ENCODE peak calls at places on chromosomes 3 and 15, in four cellular contexts. One of them, this sample, is unnamed.
A peak's percentile ranks its signal among the peaks of the same experiment; 100 is the strongest.

GRCh38 chr3:37779289-37780152 is 82.2 kb upstream of the CTDSPL start:
- DNase-seq in IMR-90: peak; percentile 82
- DNase-seq in H1: peak; percentile 10
- DNase-seq in mesenchymal stem cell: peak; percentile 81
- DNase-seq in this sample: peak; percentile 67

GRCh38 chr3:18830087-18830486 is 318.2 kb upstream of the KCNH8 start:
- DNase-seq in H1: no peak
- DNase-seq in mesenchymal stem cell: no peak
- DNase-seq in IMR-90: no peak
- DNase-seq in this sample: no peak

GRCh38 chr3:182978387-182978786 is 2.0 kb downstream of the DCUN1D1 start:
- DNase-seq in IMR-90: no peak
- DNase-seq in mesenchymal stem cell: no peak
- DNase-seq in H1: no peak
- DNase-seq in this sample: no peak

GRCh38 chr15:34682673-34683072 is 72.1 kb downstream of the GJD2 start:
- DNase-seq in H1: no peak
- DNase-seq in mesenchymal stem cell: no peak
- DNase-seq in IMR-90: peak; percentile 76
- DNase-seq in this sample: no peak

GRCh38 chr3:135805752-135806151 is 159.8 kb upstream of the PPP2R3A start:
- DNase-seq in mesenchymal stem cell: no peak
- DNase-seq in H1: no peak
- DNase-seq in IMR-90: no peak
- DNase-seq in this sample: no peak

GRCh38 chr3:41690766-41691563 is 270.9 kb downstream of the ULK4 start:
- DNase-seq in mesenchymal stem cell: no peak
- DNase-seq in H1: no peak
- DNase-seq in IMR-90: no peak
- DNase-seq in this sample: no peak

GRCh38 chr15:41895491-41895890 is 1.6 kb upstream of the SPTBN5 start:
- DNase-seq in H1: no peak
- DNase-seq in mesenchymal stem cell: no peak
- DNase-seq in IMR-90: no peak
- DNase-seq in this sample: no peak

GRCh38 chr15:91922701-91923279 is 69.3 kb downstream of the SLCO3A1 start:
- DNase-seq in mesenchymal stem cell: no peak
- DNase-seq in IMR-90: no peak
- DNase-seq in H1: no peak
- DNase-seq in this sample: no peak

GRCh38 chr3:61141697-61142096 is 109.6 kb downstream of the FHIT start:
- DNase-seq in H1: peak; percentile 43
- DNase-seq in IMR-90: no peak
- DNase-seq in mesenchymal stem cell: no peak
- DNase-seq in this sample: peak; percentile 1

GRCh38 chr15:48336940-48337339 is 5.7 kb downstream of the DUT start:
- DNase-seq in mesenchymal stem cell: peak; percentile 13
- DNase-seq in IMR-90: peak; percentile 11
- DNase-seq in H1: no peak
- DNase-seq in this sample: peak; percentile 30

GRCh38 chr3:190323241-190323617 is 983 bp upstream of the CLDN1 start:
- DNase-seq in IMR-90: no peak
- DNase-seq in H1: no peak
- DNase-seq in mesenchymal stem cell: no peak
- DNase-seq in this sample: no peak

GRCh38 chr15:91821458-91821857 is 32.0 kb upstream of the SLCO3A1 start:
- DNase-seq in IMR-90: no peak
- DNase-seq in H1: no peak
- DNase-seq in mesenchymal stem cell: no peak
- DNase-seq in this sample: no peak

GRCh38 chr15:76866008-76866407 is 39.1 kb downstream of the SCAPER start:
- DNase-seq in mesenchymal stem cell: peak; percentile 69
- DNase-seq in H1: no peak
- DNase-seq in IMR-90: peak; percentile 33
- DNase-seq in this sample: no peak

GRCh38 chr3:42505849-42506410 is 3.5 kb downstream of the VIPR1 start:
- DNase-seq in H1: no peak
- DNase-seq in mesenchymal stem cell: no peak
- DNase-seq in IMR-90: no peak
- DNase-seq in this sample: no peak

GRCh38 chr3:194300392-194300758 is 50.8 kb downstream of the CPN2 start:
- DNase-seq in IMR-90: peak; percentile 39
- DNase-seq in H1: peak; percentile 64
- DNase-seq in mesenchymal stem cell: peak; percentile 61
- DNase-seq in this sample: no peak
- H3K4ac ChIP-seq in IMR-90: no peak overlapping the region
- H3K4ac ChIP-seq in H1: no peak overlapping the region
- H3K4ac ChIP-seq in mesenchymal stem cell: no peak overlapping the region
- H3K4ac ChIP-seq in this sample: no peak overlapping the region

GRCh38 chr15:33138000-33138399 is 56.5 kb downstream of the FMN1 start:
- DNase-seq in H1: no peak
- DNase-seq in mesenchymal stem cell: peak; percentile 29
- DNase-seq in IMR-90: peak; percentile 63
- DNase-seq in this sample: no peak
- H3K36me3 ChIP-seq in H1: no peaks in the 10 kb centered on the region
- H3K36me3 ChIP-seq in mesenchymal stem cell: no peaks in the 10 kb centered on the region
- H3K36me3 ChIP-seq in IMR-90: no peaks in the 10 kb centered on the region
- H3K36me3 ChIP-seq in this sample: no peaks in the 10 kb centered on the region

DNA sequence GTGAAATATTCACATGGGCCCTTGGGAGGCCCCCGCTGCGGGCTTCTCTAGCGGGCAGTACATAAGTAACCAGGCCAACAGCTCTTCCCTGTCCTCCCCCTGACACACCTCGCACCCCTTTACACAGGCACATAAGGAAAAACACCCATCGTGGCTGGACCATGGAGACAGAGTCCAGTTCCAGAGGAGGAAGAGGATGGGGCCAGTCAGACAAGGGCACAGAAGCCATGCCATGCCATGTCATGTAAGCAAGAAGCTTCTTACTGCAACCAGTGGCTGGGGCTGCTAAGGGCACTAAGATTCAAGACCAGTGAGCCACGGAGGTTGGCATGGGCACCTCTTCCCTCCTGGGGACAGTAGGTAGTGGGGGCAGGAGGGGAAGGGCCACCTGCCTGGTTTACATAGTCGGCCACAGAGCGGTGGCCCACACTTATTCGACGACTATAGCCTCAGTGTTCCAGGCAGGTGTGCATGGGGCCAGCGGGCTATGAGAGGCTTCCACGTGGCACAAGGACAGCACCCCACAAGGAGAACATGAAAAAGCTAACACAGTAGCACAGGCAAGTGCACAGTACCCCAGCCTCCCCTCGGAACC is 5.7 kb upstream of the CYP11A1 start:
- DNase-seq in IMR-90: no peak
- DNase-seq in H1: no peak
- DNase-seq in mesenchymal stem cell: no peak
- DNase-seq in this sample: no peak
- H4K91ac ChIP-seq in IMR-90: no peak overlapping the region
- H4K91ac ChIP-seq in H1: peak overlapping the region; percentile 75
- H4K91ac ChIP-seq in mesenchymal stem cell: no peak overlapping the region
- H4K91ac ChIP-seq in this sample: peak overlapping the region; percentile 11

GRCh38 chr3:11629716-11630115 is 14.0 kb downstream of the VGLL4 start:
- DNase-seq in IMR-90: peak; percentile 92
- DNase-seq in H1: no peak
- DNase-seq in mesenchymal stem cell: peak; percentile 79
- DNase-seq in this sample: no peak
- H3K4ac ChIP-seq in IMR-90: peak overlapping the region; percentile 57
- H3K4ac ChIP-seq in H1: no peak overlapping the region
- H3K4ac ChIP-seq in mesenchymal stem cell: no peak overlapping the region
- H3K4ac ChIP-seq in this sample: no peak overlapping the region

GRCh38 chr15:25824618-25825017 is 38.5 kb downstream of the ATP10A start:
- DNase-seq in H1: no peak
- DNase-seq in mesenchymal stem cell: no peak
- DNase-seq in IMR-90: no peak
- DNase-seq in this sample: no peak
- H3K36me3 ChIP-seq in H1: no peaks in the 10 kb centered on the region
- H3K36me3 ChIP-seq in mesenchymal stem cell: no peaks in the 10 kb centered on the region
- H3K36me3 ChIP-seq in IMR-90: no peaks in the 10 kb centered on the region
- H3K36me3 ChIP-seq in this sample: no peaks in the 10 kb centered on the region